ENCODE peak calls at places on chromosomes 12 and 14, in six cellular contexts. I is MCF 10A, T is HFFc6, O is uterus, Z is GM12878, H is psoas muscle. V is an unnamed sample.

GRCh38 chr12:123453165-123453564 is 4.8 kb upstream of the SNRNP35 start:
- DNase-seq in O (no peak), T (no peak), Z (no peak), H (no peak), I (no peak), V (no peak)

GRCh38 chr12:65505321-65506121 is 227.0 kb downstream of the MSRB3 start:
- DNase-seq in I (no peak), H (no peak), T (no peak), Z (no peak), O (no peak), V (no peak)

GRCh38 chr12:54337854-54338650 is 13.1 kb downstream of the COPZ1 start:
- DNase-seq in Z (no peak), I (no peak), H (peak), T (no peak), O (no peak), V (no peak)

GRCh38 chr14:93160353-93160801 is 24.3 kb downstream of the MOAP1 start:
- DNase-seq in I (peak), T (peak), O (no peak), H (no peak), Z (no peak), V (no peak)

GRCh38 chr12:51369581-51369980 is 21.6 kb downstream of the GALNT6 start:
- DNase-seq in Z (no peak), T (no peak), H (no peak), I (no peak), O (no peak), V (no peak)

GRCh38 chr12:130139541-130139940 is 22.7 kb upstream of the FZD10 start:
- DNase-seq in Z (no peak), T (no peak), O (no peak), H (no peak), I (no peak), V (no peak)

GRCh38 chr12:91381309-91381804 is 198.7 kb upstream of the DCN start:
- DNase-seq in T (peak), Z (peak), H (no peak), O (peak), I (peak), V (no peak)

GRCh38 chr14:61188936-61189808 is 92.0 kb downstream of the TMEM30B start:
- DNase-seq in H (peak), Z (no peak), I (no peak), O (no peak), T (peak), V (no peak)

GRCh38 chr14:84202486-84202885 is 1327.5 kb upstream of the FLRT2 start:
- DNase-seq in H (no peak), T (no peak), I (no peak), Z (no peak), O (no peak), V (no peak)

GRCh38 chr14:72513346-72513745 is 380.6 kb downstream of the DPF3 start:
- DNase-seq in O (no peak), T (no peak), Z (no peak), I (no peak), H (no peak), V (no peak)

GRCh38 chr12:104520242-104520900 is 63.6 kb downstream of the CHST11 start:
- DNase-seq in H (no peak), T (no peak), O (no peak), Z (peak), I (peak), V (no peak)

GRCh38 chr14:94946244-94946643 is 176.3 kb upstream of the GSC start:
- DNase-seq in T (no peak), I (no peak), Z (no peak), O (no peak), H (no peak), V (no peak)

GRCh38 chr12:57775563-57776246 is 3.3 kb downstream of the EEF1AKMT3 start:
- DNase-seq in O (no peak), I (no peak), Z (no peak), T (no peak), H (no peak), V (no peak)

GRCh38 chr14:74737753-74738325 is 24.9 kb downstream of the FCF1 start:
- DNase-seq in O (no peak), H (no peak), Z (no peak), I (peak), T (peak), V (no peak)

GRCh38 chr12:53063708-53064612 is 14.1 kb downstream of the TNS2 start:
- DNase-seq in T (no peak), I (no peak), O (peak), Z (no peak), H (peak), V (no peak)

GRCh38 chr14:106442857-106443256 is 916.5 kb downstream of the TMEM121 start:
- DNase-seq in I (peak), O (no peak), H (no peak), T (no peak), Z (no peak), V (peak)

GRCh38 chr14:100239200-100239839 is 376 bp downstream of the YY1 start:
- DNase-seq in O (peak), H (peak), I (no peak), T (no peak), Z (no peak), V (peak)

GRCh38 chr14:29814153-29815057 is 113.2 kb downstream of the PRKD1 start:
- DNase-seq in I (no peak), O (no peak), H (peak), T (no peak), Z (no peak), V (no peak)

GRCh38 chr14:101195309-101195724 is 291.8 kb upstream of the RTL1 start:
- DNase-seq in H (no peak), Z (no peak), O (peak), I (no peak), T (no peak), V (no peak)

GRCh38 chr12:120067901-120068300 is 48.7 kb downstream of the RAB35 start:
- DNase-seq in Z (no peak), I (no peak), H (no peak), O (no peak), T (no peak), V (no peak)

GRCh38 chr12:119179335-119180021 is 747 bp downstream of the HSPB8 start:
- DNase-seq in I (peak), O (peak), T (peak), Z (no peak), H (peak), V (no peak)

GRCh38 chr12:123801573-123802178 is 39.6 kb downstream of the DNAH10 start:
- DNase-seq in H (no peak), T (peak), O (no peak), Z (no peak), I (peak), V (no peak)

GRCh38 chr14:96126783-96127271 is 77.8 kb upstream of the BDKRB2 start:
- DNase-seq in I (no peak), H (no peak), O (no peak), T (no peak), Z (no peak), V (no peak)

GRCh38 chr14:61308198-61308597 is 13.2 kb upstream of the PRKCH start:
- DNase-seq in Z (no peak), O (no peak), H (no peak), I (no peak), T (no peak), V (no peak)

GRCh38 chr14:84864582-84865271 is 665.2 kb upstream of the FLRT2 start:
- DNase-seq in Z (no peak), O (no peak), I (no peak), H (no peak), T (no peak), V (no peak)

GRCh38 chr14:31292962-31293616 is 85.5 kb upstream of the HECTD1 start:
- DNase-seq in T (no peak), Z (no peak), O (no peak), H (no peak), I (no peak), V (no peak)

GRCh38 chr12:122402264-122402663 is 20.2 kb downstream of the CLIP1 start:
- DNase-seq in O (no peak), H (no peak), Z (no peak), T (no peak), I (peak), V (no peak)

GRCh38 chr14:22088614-22089359 is 415.2 kb upstream of the OR4E1 start:
- DNase-seq in T (no peak), O (no peak), I (peak), Z (no peak), H (no peak), V (no peak)

GRCh38 chr12:12403264-12404248 is 46.7 kb downstream of the BORCS5 start:
- DNase-seq in O (peak), I (no peak), T (no peak), Z (no peak), H (no peak), V (no peak)

GRCh38 chr12:107435520-107435919 is 250.1 kb upstream of the PWP1 start:
- DNase-seq in I (no peak), Z (no peak), O (no peak), H (no peak), T (no peak), V (no peak)

GRCh38 chr12:69985656-69986055 is 160.6 kb downstream of the MYRFL start:
- DNase-seq in Z (no peak), I (peak), H (no peak), T (no peak), O (no peak), V (no peak)

GRCh38 chr12:1702708-1703107 is 11.8 kb downstream of the ADIPOR2 start:
- DNase-seq in I (no peak), O (no peak), H (no peak), Z (no peak), T (no peak), V (no peak)

GRCh38 chr12:52636592-52637258 is 15.3 kb downstream of the KRT2 start:
- DNase-seq in T (no peak), H (no peak), O (no peak), Z (no peak), I (no peak), V (no peak)

GRCh38 chr12:25796523-25797000 is 161.9 kb upstream of the RASSF8 start:
- DNase-seq in I (no peak), T (peak), Z (no peak), O (no peak), H (no peak), V (no peak)

GRCh38 chr14:99531221-99532096 is 50.2 kb downstream of the CCNK start:
- DNase-seq in H (no peak), O (no peak), Z (no peak), I (no peak), T (peak), V (no peak)

GRCh38 chr14:32565256-32565655 is 236.2 kb downstream of the AKAP6 start:
- DNase-seq in Z (no peak), T (no peak), H (no peak), O (no peak), I (no peak), V (no peak)

GRCh38 chr12:88313554-88313953 is 171.4 kb downstream of the TMTC3 start:
- DNase-seq in I (no peak), T (no peak), H (no peak), O (no peak), Z (no peak), V (no peak)

GRCh38 chr12:110102255-110102654 is 21.9 kb upstream of the IFT81 start:
- DNase-seq in O (peak), I (peak), H (peak), Z (no peak), T (peak), V (no peak)
- TF ChIP-seq CTCF in O (no peak), I (peak), H (peak), Z (peak), T (peak), V (no peak)

GRCh38 chr14:91354979-91355685 is 62.5 kb downstream of the CCDC88C start:
- DNase-seq in Z (no peak), H (no peak), O (no peak), T (no peak), I (no peak), V (no peak)
- TF ChIP-seq CTCF in Z (peak), H (no peak), O (no peak), T (peak), I (peak), V (no peak)

DNA sequence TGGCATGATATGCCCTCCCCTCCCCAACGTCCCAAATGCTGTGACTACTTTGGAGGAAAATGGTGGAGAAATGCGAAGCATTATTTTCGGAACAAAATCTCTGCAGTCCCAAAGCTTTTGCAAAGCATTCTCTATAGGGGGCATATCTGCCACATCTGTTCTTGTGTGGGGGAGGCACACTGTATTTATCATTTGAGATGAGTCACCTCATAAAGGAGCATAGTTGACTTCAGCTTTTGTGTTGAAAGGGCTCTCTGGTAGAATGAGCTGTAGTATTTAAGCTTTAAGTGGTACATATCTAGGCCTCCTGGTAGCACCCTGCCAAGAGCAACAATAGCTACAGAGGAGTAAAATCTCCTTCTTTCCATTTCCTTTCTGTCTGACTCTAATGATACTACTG is 447.5 kb downstream of the ADAMTS20 start:
- DNase-seq in Z (no peak), H (no peak), I (peak), T (no peak), O (no peak), V (no peak)
- TF ChIP-seq CTCF in Z (no peak), H (no peak), I (no peak), T (no peak), O (no peak), V (no peak)

DNA sequence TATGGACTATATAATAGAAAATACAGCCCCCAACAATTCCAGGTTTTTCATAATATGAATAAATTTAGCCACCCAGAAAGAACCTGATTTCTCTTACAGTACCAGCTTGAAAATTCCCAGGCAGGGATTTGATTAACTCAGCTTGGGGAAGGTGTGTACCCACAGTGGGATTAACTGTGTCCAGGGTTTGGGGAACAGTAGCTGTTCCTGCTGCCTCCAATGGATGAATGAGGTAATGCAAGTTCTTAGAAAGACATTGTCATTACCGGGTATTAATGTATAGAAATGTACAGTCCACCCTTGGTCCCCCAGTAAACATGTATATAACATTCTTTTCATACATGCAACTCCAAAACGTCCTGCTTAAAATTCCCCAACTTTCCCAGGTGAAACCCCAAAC is 115.6 kb downstream of the LRIG3 start:
- DNase-seq in H (no peak), T (no peak), O (no peak), Z (no peak), I (peak), V (no peak)
- TF ChIP-seq CTCF in H (no peak), T (peak), O (no peak), Z (peak), I (peak), V (no peak)

GRCh38 chr14:25039933-25040332 is 10.0 kb downstream of the STXBP6 start:
- DNase-seq in O (no peak), Z (no peak), T (no peak), H (no peak), I (no peak), V (no peak)

GRCh38 chr14:25041898-25042297 is 8.0 kb downstream of the STXBP6 start:
- DNase-seq in O (no peak), Z (no peak), I (no peak), H (no peak), T (no peak), V (no peak)

GRCh38 chr14:25041484-25041883 is 8.5 kb downstream of the STXBP6 start:
- DNase-seq in Z (no peak), H (no peak), I (no peak), O (no peak), T (no peak), V (no peak)

GRCh38 chr14:25044299-25044698 is 5.6 kb downstream of the STXBP6 start:
- DNase-seq in I (no peak), T (no peak), O (no peak), Z (no peak), H (no peak), V (no peak)

GRCh38 chr14:25042362-25043299 is 7.3 kb downstream of the STXBP6 start:
- DNase-seq in Z (no peak), T (peak), H (no peak), I (no peak), O (no peak), V (no peak)
- TF ChIP-seq CTCF in Z (peak), T (peak), H (peak), I (peak), O (peak), V (no peak)

DNA sequence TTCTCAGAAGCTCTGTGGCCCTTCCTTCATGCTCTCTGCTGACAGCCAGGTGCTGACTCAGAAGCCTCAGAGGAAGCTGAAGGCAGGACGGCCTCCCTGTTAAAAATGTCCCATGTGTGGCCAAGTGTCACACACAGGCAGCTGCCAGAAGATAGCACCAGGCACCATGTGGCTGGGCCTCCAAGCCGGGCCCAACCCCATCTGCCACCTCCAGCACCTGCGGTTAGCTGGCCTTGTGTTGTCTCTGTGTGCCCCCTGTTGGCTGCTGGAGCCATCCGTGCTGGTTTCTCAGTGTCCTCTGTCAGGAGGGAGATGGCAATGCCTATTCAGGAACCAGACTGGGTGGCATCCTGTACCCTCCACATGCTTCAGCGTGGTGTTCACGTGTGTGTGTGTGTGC is 63.2 kb downstream of the TSPAN11 start:
- DNase-seq in O (no peak), H (no peak), T (peak), Z (no peak), I (peak), V (no peak)
- TF ChIP-seq CTCF in O (no peak), H (peak), T (peak), Z (peak), I (peak), V (no peak)